ENCODE peak calls at places on chromosomes 6 and 20, in seven cellular contexts. T, V, R, S, Z, K and O are unnamed samples.

GRCh38 chr20:1894951-1895673 is at the start of gene SIRPA:
- DNase-seq in V (no peak), Z (peak; percentile 39), K (peak; percentile 79), T (peak; percentile 62), R (peak; percentile 69), S (peak; percentile 55), O (peak; percentile 78)

GRCh38 chr20:18057994-18058349 is 256 bp upstream of the OVOL2 start:
- DNase-seq in S (no peak), Z (no peak), T (no peak), K (no peak), R (no peak), V (no peak), O (no peak)

GRCh38 chr6:9620263-9620662 is 794.6 kb downstream of the TFAP2A start:
- DNase-seq in Z (no peak), R (peak; percentile 4), S (no peak), T (peak; percentile 29), V (no peak), K (no peak), O (no peak)

GRCh38 chr6:4567141-4567540 is 209.1 kb upstream of the CDYL start:
- DNase-seq in Z (peak; percentile 25), T (peak; percentile 57), K (no peak), V (no peak), S (no peak), R (peak; percentile 57), O (no peak)

GRCh38 chr6:47587503-47587902 is 109.9 kb downstream of the CD2AP start:
- DNase-seq in R (peak; percentile 31), T (peak; percentile 22), K (no peak), S (no peak), V (no peak), Z (no peak), O (no peak)

GRCh38 chr6:110897433-110897832 is 22.8 kb downstream of the AMD1 start:
- DNase-seq in V (no peak), K (no peak), Z (no peak), S (no peak), T (no peak), R (no peak), O (no peak)

GRCh38 chr6:48560408-48560807 is 449.4 kb upstream of the PTCHD4 start:
- DNase-seq in S (no peak), T (peak; percentile 48), V (no peak), R (no peak), K (no peak), Z (peak; percentile 65), O (no peak)

GRCh38 chr6:33785766-33786165 is 3.2 kb downstream of the LEMD2 start:
- DNase-seq in K (no peak), T (peak; percentile 65), S (no peak), V (no peak), R (peak; percentile 74), Z (no peak), O (no peak)

GRCh38 chr6:3516094-3516493 is 59.2 kb upstream of the SLC22A23 start:
- DNase-seq in S (no peak), T (no peak), K (no peak), Z (no peak), V (no peak), R (no peak), O (no peak)

GRCh38 chr20:11207749-11208502 is 534.1 kb upstream of the JAG1 start:
- DNase-seq in K (no peak), T (peak; percentile 29), V (no peak), Z (peak; percentile 81), S (peak; percentile 63), R (peak; percentile 72), O (no peak)

GRCh38 chr20:54063998-54064676 is 6.3 kb downstream of the BCAS1 start:
- DNase-seq in S (no peak), K (no peak), T (no peak), V (no peak), R (no peak), Z (no peak), O (no peak)

GRCh38 chr6:41098366-41098765 is 25.6 kb downstream of the NFYA start:
- DNase-seq in K (no peak), T (peak; percentile 23), V (no peak), S (no peak), R (no peak), Z (peak; percentile 3), O (no peak)

GRCh38 chr6:41092421-41093140 is 19.8 kb downstream of the NFYA start:
- DNase-seq in R (peak; percentile 26), V (peak; percentile 36), S (no peak), Z (peak; percentile 11), T (peak; percentile 47), K (no peak), O (no peak)

GRCh38 chr6:41093729-41094128 is 21.0 kb downstream of the NFYA start:
- DNase-seq in R (no peak), K (no peak), V (no peak), S (no peak), Z (peak; percentile 29), T (peak; percentile 12), O (no peak)

GRCh38 chr6:41100871-41101287 is 28.1 kb downstream of the NFYA start:
- DNase-seq in T (no peak), S (no peak), V (no peak), Z (no peak), R (no peak), K (peak; percentile 97), O (no peak)

DNA sequence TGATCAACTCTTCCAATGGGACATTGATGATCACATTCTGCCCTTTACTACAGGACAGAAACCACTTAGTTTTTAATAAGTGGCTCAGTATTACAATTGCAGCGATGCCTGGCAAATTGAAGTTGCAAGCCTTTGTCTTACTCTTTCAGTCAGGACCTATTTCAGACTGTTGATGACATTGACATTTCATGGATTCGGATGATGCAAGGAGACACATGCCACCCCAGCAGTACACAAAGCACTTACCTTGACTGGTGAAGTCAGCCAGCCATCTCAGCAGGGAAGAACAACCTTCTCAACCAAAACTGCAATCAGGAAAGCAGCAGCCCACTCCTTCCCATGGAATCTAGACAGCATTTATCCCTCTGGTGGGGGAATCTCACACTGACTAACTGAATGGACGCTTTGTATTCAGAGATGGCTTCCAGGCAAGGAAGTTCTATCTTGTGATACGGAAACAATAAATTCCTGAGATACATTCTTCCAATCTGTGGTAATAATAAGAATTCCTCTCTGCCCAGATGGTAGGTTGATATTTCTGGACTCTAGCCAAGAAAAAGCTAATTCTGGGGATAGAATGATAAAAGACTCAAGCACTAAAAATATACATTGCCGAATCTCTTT is 24.8 kb downstream of the NFYA start:
- DNase-seq in Z (peak; percentile 64), R (peak; percentile 71), K (no peak), S (no peak), T (peak; percentile 66), V (no peak), O (no peak)
- TF ChIP-seq CTCF in Z (peak; percentile 41), R (no peak), K (no peak), S (no peak), T (peak; percentile 3), V (no peak), O (no peak)

DNA sequence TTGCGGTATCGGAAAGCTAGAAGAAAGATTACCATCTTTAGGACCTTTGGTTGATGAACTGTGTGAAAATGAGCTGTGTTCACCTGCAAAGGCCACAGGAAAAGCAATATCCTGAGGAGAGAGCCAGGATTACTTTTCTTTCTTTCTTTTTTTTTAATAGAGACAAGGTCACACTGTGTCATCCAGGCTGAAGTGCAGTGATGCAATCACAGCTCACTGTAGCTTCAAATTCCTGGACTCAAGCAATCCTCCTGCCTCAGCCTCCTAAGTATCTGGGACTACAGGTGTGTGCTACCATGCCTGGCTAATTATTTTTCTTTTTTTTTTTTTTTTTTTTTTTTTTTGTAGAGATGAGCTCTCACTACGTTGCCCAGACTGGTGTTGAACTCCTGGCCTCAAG is 17.2 kb downstream of the FAM184A start:
- DNase-seq in S (no peak), Z (no peak), K (no peak), V (no peak), T (no peak), R (no peak), O (no peak)
- H3K4me3 ChIP-seq in S (no peak overlapping the region), Z (no peak overlapping the region), K (no peak overlapping the region), V (no peak overlapping the region), T (no peak overlapping the region), R (no peak overlapping the region), O (no peak overlapping the region)

DNA sequence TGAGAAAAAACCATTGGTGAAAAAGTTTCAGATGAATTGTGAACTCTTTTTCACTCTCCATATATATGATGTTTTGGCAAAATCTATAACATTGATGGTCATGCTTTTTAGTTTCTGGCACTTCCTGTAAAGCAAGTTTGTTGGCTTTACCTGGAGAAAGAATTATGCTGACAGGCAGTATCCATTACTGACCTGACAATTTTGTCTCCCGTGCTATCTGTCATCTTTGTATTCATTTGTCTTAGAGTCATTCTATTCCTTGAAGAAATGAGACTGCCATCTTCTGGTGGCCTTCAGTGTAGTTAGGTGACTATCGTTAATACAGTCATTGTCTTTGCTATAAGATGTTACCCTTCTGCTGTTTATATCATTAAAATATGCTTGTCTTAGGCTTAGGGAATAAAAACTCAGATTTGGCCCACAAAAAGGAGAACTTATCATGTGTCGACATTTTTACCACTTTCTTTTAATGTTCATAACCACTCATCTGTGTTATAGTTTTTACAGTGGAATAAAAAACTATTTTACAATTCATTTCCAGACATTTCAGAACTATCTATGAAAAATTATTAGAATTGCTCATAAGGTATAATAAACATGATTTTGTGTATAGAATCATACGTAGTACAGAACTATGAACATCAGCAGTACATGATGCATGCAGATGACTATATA is 707.0 kb downstream of the EPM2A start:
- DNase-seq in V (peak; percentile 29), Z (peak; percentile 48), K (no peak), R (peak; percentile 49), T (peak; percentile 43), S (no peak), O (no peak)
- TF ChIP-seq CTCF in V (peak; percentile 76), Z (peak; percentile 51), K (peak; percentile 83), R (peak; percentile 69), T (peak; percentile 56), S (peak; percentile 21), O (no peak)

DNA sequence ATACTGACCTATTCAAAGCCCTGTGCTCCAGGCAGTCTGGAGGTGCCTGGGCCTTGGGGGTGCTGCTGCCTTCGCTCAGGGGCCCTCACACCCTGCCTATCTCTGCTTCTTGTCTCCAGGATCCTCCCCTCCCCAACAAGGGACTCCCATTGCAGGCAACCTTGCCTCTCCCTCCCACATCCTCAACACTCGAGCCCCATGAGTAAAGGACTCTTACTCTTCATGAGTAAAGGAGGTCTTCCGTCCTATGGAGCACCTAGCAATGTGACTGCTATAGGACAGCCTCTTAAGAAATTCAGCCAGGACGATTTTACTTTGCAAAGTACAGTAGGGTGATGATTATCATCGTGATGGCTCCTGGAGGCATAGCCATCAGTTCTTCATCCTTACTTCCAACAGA is 24.5 kb downstream of the PLEKHG1 start:
- DNase-seq in Z (no peak), R (no peak), K (no peak), V (peak; percentile 44), S (no peak), T (no peak), O (no peak)
- H3K4me3 ChIP-seq in Z (no peak overlapping the region), R (no peak overlapping the region), K (no peak overlapping the region), V (peak overlapping the region; percentile 35), S (no peak overlapping the region), T (no peak overlapping the region), O (no peak overlapping the region)

DNA sequence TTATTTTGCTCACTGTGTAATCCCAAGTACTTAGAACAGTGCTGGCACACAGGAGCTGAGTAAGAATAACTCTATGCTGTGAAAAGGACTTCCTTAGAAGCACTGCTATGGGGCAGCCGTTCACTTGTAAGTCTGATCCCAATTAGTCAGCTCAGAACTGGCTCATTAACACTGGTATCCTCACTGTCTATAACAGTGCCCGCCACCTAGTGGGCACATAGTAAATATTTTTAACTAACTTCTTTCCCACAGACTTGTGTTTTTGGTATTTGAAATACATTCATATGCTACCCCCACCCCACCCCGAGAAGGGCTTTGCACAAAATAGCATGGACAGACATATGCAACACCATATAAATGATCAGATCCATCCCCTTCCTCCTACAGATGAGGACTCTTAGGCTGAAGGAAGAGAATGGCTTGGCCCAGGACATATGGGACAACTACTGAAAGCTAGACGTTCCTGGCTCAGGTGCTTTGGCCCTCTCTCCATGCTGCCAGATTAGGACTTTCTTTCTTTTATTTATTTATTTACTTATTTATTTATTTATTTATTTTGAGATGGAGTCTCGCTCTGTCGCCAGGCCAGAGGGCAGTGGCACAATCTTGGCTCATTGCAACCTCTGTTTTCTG is 47.1 kb downstream of the DST start:
- DNase-seq in S (peak; percentile 32), T (peak; percentile 56), K (peak; percentile 76), R (peak; percentile 68), V (peak; percentile 73), Z (peak; percentile 23), O (peak; percentile 29)
- TF ChIP-seq CTCF in S (peak; percentile 46), T (peak; percentile 58), K (peak; percentile 82), R (peak; percentile 66), V (peak; percentile 83), Z (peak; percentile 64), O (peak; percentile 64)